ENCODE peak calls at places on chromosomes 6 and 20, in four cellular contexts. One of them, this sample, is unnamed.

GRCh38 chr6:12842126-12842525 is 125.6 kb downstream of the PHACTR1 start:
- DNase-seq in GM23248: peak
- DNase-seq in astrocyte: no peak
- DNase-seq in mammary epithelial cell: no peak
- DNase-seq in this sample: no peak

GRCh38 chr6:105484238-105485161 is 81.6 kb upstream of the PREP start:
- DNase-seq in mammary epithelial cell: peak
- DNase-seq in astrocyte: no peak
- DNase-seq in GM23248: peak
- DNase-seq in this sample: peak

GRCh38 chr6:37130704-37131103 is 39.2 kb upstream of the PIM1 start:
- DNase-seq in astrocyte: peak
- DNase-seq in GM23248: peak
- DNase-seq in mammary epithelial cell: peak
- DNase-seq in this sample: peak

GRCh38 chr6:35742842-35743241 is 6.0 kb downstream of the ARMC12 start:
- DNase-seq in mammary epithelial cell: no peak
- DNase-seq in astrocyte: no peak
- DNase-seq in GM23248: no peak
- DNase-seq in this sample: no peak

GRCh38 chr6:111437573-111437972 is 45.4 kb downstream of the REV3L start:
- DNase-seq in mammary epithelial cell: no peak
- DNase-seq in astrocyte: no peak
- DNase-seq in GM23248: no peak
- DNase-seq in this sample: no peak

GRCh38 chr6:87093651-87094050 is 1.3 kb downstream of the CGA start:
- DNase-seq in astrocyte: peak
- DNase-seq in mammary epithelial cell: no peak
- DNase-seq in GM23248: peak
- DNase-seq in this sample: no peak

GRCh38 chr6:8085053-8085511 is 17.3 kb downstream of the EEF1E1 start:
- DNase-seq in GM23248: peak
- DNase-seq in astrocyte: peak
- DNase-seq in mammary epithelial cell: peak
- DNase-seq in this sample: peak

GRCh38 chr6:113651120-113651519 is 206.0 kb upstream of the MARCKS start:
- DNase-seq in mammary epithelial cell: no peak
- DNase-seq in astrocyte: no peak
- DNase-seq in GM23248: no peak
- DNase-seq in this sample: no peak

GRCh38 chr6:42025066-42025789 is 25.1 kb upstream of the TAF8 start:
- DNase-seq in astrocyte: no peak
- DNase-seq in mammary epithelial cell: no peak
- DNase-seq in GM23248: no peak
- DNase-seq in this sample: no peak

GRCh38 chr6:25774120-25774730 is 19.7 kb downstream of the SLC17A4 start:
- DNase-seq in astrocyte: no peak
- DNase-seq in mammary epithelial cell: no peak
- DNase-seq in GM23248: no peak
- DNase-seq in this sample: no peak

GRCh38 chr6:105799051-105799450 is 287.1 kb upstream of the PRDM1 start:
- DNase-seq in astrocyte: no peak
- DNase-seq in mammary epithelial cell: no peak
- DNase-seq in GM23248: peak
- DNase-seq in this sample: no peak

GRCh38 chr6:125795301-125795700 is 4.5 kb downstream of the NCOA7 start:
- DNase-seq in GM23248: no peak
- DNase-seq in mammary epithelial cell: no peak
- DNase-seq in astrocyte: no peak
- DNase-seq in this sample: no peak

GRCh38 chr6:34115396-34116314 is 30.2 kb downstream of the GRM4 start:
- DNase-seq in GM23248: peak
- DNase-seq in astrocyte: no peak
- DNase-seq in mammary epithelial cell: no peak
- DNase-seq in this sample: peak

GRCh38 chr6:82711992-82712788 is 348.6 kb downstream of the TPBG start:
- DNase-seq in mammary epithelial cell: no peak
- DNase-seq in GM23248: peak
- DNase-seq in astrocyte: peak
- DNase-seq in this sample: no peak

GRCh38 chr6:44261581-44261980 is 3.8 kb downstream of the NFKBIE start:
- DNase-seq in GM23248: no peak
- DNase-seq in astrocyte: no peak
- DNase-seq in mammary epithelial cell: no peak
- DNase-seq in this sample: no peak

GRCh38 chr20:47235853-47236638 is 120.5 kb downstream of the ZMYND8 start:
- DNase-seq in GM23248: no peak
- DNase-seq in mammary epithelial cell: no peak
- DNase-seq in astrocyte: no peak
- DNase-seq in this sample: no peak

GRCh38 chr20:23361108-23361650 is 803 bp upstream of the GZF1 start:
- DNase-seq in astrocyte: no peak
- DNase-seq in GM23248: peak
- DNase-seq in mammary epithelial cell: no peak
- DNase-seq in this sample: peak

GRCh38 chr6:14026831-14027539 is 90.6 kb upstream of the CD83 start:
- DNase-seq in GM23248: no peak
- DNase-seq in astrocyte: peak
- DNase-seq in mammary epithelial cell: no peak
- DNase-seq in this sample: no peak

GRCh38 chr20:64102647-64103354 is 4.6 kb downstream of the NPBWR2 start:
- DNase-seq in astrocyte: no peak
- DNase-seq in mammary epithelial cell: no peak
- DNase-seq in GM23248: no peak
- DNase-seq in this sample: peak

GRCh38 chr6:154156135-154156948 is 117.3 kb downstream of the OPRM1 start:
- DNase-seq in astrocyte: peak
- DNase-seq in GM23248: peak
- DNase-seq in mammary epithelial cell: no peak
- DNase-seq in this sample: peak

GRCh38 chr6:139778688-139779087 is 404.2 kb upstream of the CITED2 start:
- DNase-seq in mammary epithelial cell: no peak
- DNase-seq in GM23248: peak
- DNase-seq in astrocyte: peak
- DNase-seq in this sample: no peak

GRCh38 chr6:2476376-2476775 is 231.0 kb upstream of the GMDS start:
- DNase-seq in GM23248: peak
- DNase-seq in astrocyte: peak
- DNase-seq in mammary epithelial cell: peak
- DNase-seq in this sample: peak

GRCh38 chr6:150030611-150031010 is 5.3 kb upstream of the RAET1L start:
- DNase-seq in GM23248: no peak
- DNase-seq in mammary epithelial cell: no peak
- DNase-seq in astrocyte: no peak
- DNase-seq in this sample: no peak

GRCh38 chr6:129683606-129684322 is 26.2 kb downstream of the ARHGAP18 start:
- DNase-seq in GM23248: peak
- DNase-seq in astrocyte: peak
- DNase-seq in mammary epithelial cell: peak
- DNase-seq in this sample: peak

GRCh38 chr6:118656822-118657451 is 5.5 kb upstream of the CEP85L start:
- DNase-seq in GM23248: no peak
- DNase-seq in mammary epithelial cell: no peak
- DNase-seq in astrocyte: no peak
- DNase-seq in this sample: no peak

DNA sequence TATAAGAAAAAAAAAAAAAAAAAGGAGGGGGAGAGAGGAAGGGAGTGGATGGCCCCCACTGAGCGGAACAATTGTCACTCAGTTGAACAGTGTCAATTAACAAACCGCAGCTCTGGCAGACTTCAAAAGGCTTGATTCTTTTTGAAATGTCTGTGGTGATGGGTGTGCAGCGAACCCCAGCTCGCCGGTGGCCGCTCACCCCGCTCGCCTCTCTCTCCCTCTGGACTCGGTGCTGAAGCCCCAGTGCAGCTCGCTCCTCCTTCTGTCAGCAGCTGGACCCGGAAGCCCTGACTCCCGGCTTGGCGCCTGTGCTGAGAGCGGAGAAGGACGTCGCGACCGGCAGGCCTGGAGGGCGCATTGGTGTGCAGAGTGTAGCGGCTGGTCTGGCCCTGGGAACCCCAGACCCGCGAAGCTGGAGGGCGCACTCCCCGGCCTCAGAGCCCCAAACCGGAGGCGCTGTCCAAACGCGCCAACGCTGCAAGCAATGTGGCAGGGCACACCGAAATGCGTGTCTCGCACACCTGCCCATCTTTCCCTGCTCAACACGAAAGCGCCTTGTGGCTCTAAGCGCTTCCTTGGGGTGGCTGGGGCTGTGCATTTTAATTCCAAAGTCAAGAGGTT is 3.4 kb downstream of the LINC00237 start:
- DNase-seq in mammary epithelial cell: peak
- DNase-seq in astrocyte: no peak
- DNase-seq in GM23248: peak
- DNase-seq in this sample: peak
- TF ChIP-seq EZH2 in mammary epithelial cell: no peak
- TF ChIP-seq EZH2 in astrocyte: no peak
- TF ChIP-seq EZH2 in GM23248: peak
- TF ChIP-seq EZH2 in this sample: peak

GRCh38 chr6:157312733-157313132 is 10.6 kb downstream of the TMEM242 start:
- DNase-seq in mammary epithelial cell: no peak
- DNase-seq in GM23248: peak
- DNase-seq in astrocyte: peak
- DNase-seq in this sample: no peak
- H2AFZ ChIP-seq in mammary epithelial cell: no peak
- H2AFZ ChIP-seq in GM23248: no peak
- H2AFZ ChIP-seq in astrocyte: no peak
- H2AFZ ChIP-seq in this sample: no peak

DNA sequence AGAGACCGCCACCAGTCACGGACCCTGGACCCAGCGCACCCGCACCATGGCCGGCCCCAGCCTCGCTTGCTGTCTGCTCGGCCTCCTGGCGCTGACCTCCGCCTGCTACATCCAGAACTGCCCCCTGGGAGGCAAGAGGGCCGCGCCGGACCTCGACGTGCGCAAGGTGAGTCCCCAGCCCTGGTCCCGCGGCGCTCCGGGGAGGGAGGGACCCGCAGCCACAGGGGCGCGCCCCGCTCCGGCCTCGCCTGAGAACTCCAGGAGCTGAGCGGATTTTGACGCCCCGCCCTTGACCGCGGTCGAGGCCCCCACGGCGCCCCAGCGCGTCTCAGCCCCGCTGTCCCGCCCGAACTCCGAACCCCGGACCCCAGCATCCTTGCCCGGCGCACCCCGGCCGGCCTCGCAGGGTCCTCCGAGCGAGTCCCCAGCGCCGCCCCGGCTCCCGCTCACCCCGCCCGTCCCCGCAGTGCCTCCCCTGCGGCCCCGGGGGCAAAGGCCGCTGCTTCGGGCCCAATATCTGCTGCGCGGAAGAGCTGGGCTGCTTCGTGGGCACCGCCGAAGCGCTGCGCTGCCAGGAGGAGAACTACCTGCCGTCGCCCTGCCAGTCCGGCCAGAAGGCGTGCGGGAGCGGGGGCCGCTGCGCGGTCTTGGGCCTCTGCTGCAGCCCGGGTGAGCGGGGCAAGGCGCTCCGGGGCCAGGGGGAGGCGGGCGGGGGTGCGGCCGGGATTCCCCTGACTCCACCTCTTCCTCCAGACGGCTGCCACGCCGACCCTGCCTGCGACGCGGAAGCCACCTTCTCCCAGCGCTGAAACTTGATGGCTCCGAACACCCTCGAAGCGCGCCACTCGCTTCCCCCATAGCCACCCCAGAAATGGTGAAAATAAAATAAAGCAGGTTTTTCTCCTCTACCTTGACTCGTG is at the start of gene OXT:
- DNase-seq in mammary epithelial cell: no peak
- DNase-seq in GM23248: peak
- DNase-seq in astrocyte: no peak
- DNase-seq in this sample: peak
- TF ChIP-seq EZH2 in mammary epithelial cell: no peak
- TF ChIP-seq EZH2 in GM23248: no peak
- TF ChIP-seq EZH2 in astrocyte: peak
- TF ChIP-seq EZH2 in this sample: peak

GRCh38 chr6:134216304-134217029 is 101.4 kb downstream of the SGK1 start:
- DNase-seq in GM23248: no peak
- DNase-seq in mammary epithelial cell: no peak
- DNase-seq in astrocyte: no peak
- DNase-seq in this sample: no peak

GRCh38 chr6:134223761-134224445 is 94.0 kb downstream of the SGK1 start:
- DNase-seq in mammary epithelial cell: no peak
- DNase-seq in GM23248: peak
- DNase-seq in astrocyte: peak
- DNase-seq in this sample: no peak

GRCh38 chr6:134217110-134217509 is 100.8 kb downstream of the SGK1 start:
- DNase-seq in mammary epithelial cell: no peak
- DNase-seq in astrocyte: peak
- DNase-seq in GM23248: peak
- DNase-seq in this sample: no peak

GRCh38 chr6:134217516-134218140 is 100.3 kb downstream of the SGK1 start:
- DNase-seq in mammary epithelial cell: no peak
- DNase-seq in astrocyte: peak
- DNase-seq in GM23248: peak
- DNase-seq in this sample: no peak

DNA sequence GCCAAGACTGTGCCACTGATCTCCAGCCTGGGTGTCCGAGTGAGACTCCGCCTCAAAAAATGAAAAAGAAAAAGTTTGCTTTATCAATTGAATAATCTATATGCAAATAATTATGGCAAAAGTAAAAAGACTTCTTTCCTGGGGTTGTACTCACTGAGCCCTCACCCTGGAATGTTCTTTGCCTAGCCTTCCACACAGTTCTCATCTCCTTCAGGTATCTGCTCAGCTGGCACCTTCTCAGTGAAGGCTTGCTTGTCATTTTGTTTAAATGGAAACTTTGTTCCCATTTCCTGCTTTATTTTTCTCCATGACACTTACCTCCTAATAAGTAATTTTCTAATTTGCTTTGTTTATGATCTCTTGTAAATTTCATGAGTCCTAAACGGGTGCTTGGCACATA is 96.7 kb downstream of the SGK1 start:
- DNase-seq in mammary epithelial cell: no peak
- DNase-seq in GM23248: no peak
- DNase-seq in astrocyte: no peak
- DNase-seq in this sample: no peak
- H2AFZ ChIP-seq in mammary epithelial cell: no peak
- H2AFZ ChIP-seq in GM23248: no peak
- H2AFZ ChIP-seq in astrocyte: no peak
- H2AFZ ChIP-seq in this sample: no peak

GRCh38 chr20:61819484-61819846 is 246.2 kb downstream of the TAF4 start:
- DNase-seq in GM23248: no peak
- DNase-seq in astrocyte: no peak
- DNase-seq in mammary epithelial cell: no peak
- DNase-seq in this sample: no peak
- TF ChIP-seq EZH2 in GM23248: no peak
- TF ChIP-seq EZH2 in astrocyte: no peak
- TF ChIP-seq EZH2 in mammary epithelial cell: no peak
- TF ChIP-seq EZH2 in this sample: no peak

DNA sequence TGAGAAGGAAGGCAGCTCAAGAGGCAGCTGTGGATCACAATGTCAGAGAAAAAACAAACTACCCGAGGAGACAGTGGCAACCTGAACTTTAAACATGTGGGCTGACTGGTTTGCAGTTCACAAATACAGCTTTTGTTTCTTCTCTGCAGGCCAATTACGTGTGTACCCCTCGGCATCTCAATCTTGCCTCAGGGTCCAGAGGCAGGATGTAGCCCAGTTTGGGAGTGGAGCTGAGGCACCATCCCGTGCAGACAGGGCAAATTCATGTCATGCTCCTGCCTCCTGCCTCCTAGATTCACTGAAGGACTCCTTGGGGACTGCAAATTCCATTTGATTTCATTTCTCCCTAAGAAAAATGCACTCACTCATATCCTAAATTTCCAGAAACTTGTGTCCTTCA is 94.2 kb upstream of the KCNK16 start:
- DNase-seq in GM23248: peak
- DNase-seq in mammary epithelial cell: peak
- DNase-seq in astrocyte: peak
- DNase-seq in this sample: no peak
- H2AFZ ChIP-seq in GM23248: peak
- H2AFZ ChIP-seq in mammary epithelial cell: peak
- H2AFZ ChIP-seq in astrocyte: peak
- H2AFZ ChIP-seq in this sample: no peak